ENCODE peak calls at places on chromosomes 16 and 17, in four cellular contexts. W, L, Q and S are unnamed samples. For H3K4me1, the result is how much of the 10 kb centered on the place peaks cover.

GRCh38 chr17:50947844-50948514 is 81.8 kb upstream of the TOB1 start:
- DNase-seq in W (peak), L (peak), Q (no peak), S (no peak)

GRCh38 chr17:17356149-17356930 is 53.2 kb downstream of the NT5M start:
- DNase-seq in W (peak), L (peak), Q (peak), S (peak)

GRCh38 chr17:63568563-63568962 is 18.3 kb downstream of the DCAF7 start:
- DNase-seq in L (no peak), W (no peak), Q (no peak), S (peak)

GRCh38 chr16:67271446-67271845 is 7.9 kb upstream of the PLEKHG4 start:
- DNase-seq in W (peak), Q (no peak), L (no peak), S (no peak)

GRCh38 chr17:69220098-69220497 is 8.5 kb downstream of the ABCA10 start:
- DNase-seq in Q (no peak), L (no peak), W (no peak), S (no peak)

GRCh38 chr17:60392845-60393702 is 1.1 kb upstream of the USP32 start:
- DNase-seq in L (peak), Q (peak), W (peak), S (peak)

GRCh38 chr16:8961811-8962390 is 1.8 kb downstream of the USP7 start:
- DNase-seq in L (no peak), W (peak), Q (no peak), S (peak)

GRCh38 chr17:74454197-74455024 is 12.0 kb upstream of the CD300A start:
- DNase-seq in Q (peak), L (no peak), W (peak), S (peak)

GRCh38 chr17:70320642-70321345 is 151.5 kb downstream of the KCNJ2 start:
- DNase-seq in L (peak), W (no peak), Q (peak), S (no peak)

GRCh38 chr17:82611140-82612058 is 36.8 kb downstream of the WDR45B start:
- DNase-seq in L (no peak), W (no peak), Q (peak), S (peak)

GRCh38 chr16:70646260-70647241 is at the start of gene IL34:
- DNase-seq in L (no peak), W (peak), Q (no peak), S (no peak)

GRCh38 chr17:45229681-45230409 is 8.2 kb downstream of the FMNL1 start:
- DNase-seq in W (peak), L (no peak), Q (no peak), S (peak)

GRCh38 chr17:45230410-45230786 is 8.7 kb downstream of the FMNL1 start:
- DNase-seq in W (peak), Q (no peak), L (no peak), S (no peak)

GRCh38 chr17:45232514-45233422 is 11.1 kb downstream of the FMNL1 start:
- DNase-seq in Q (no peak), L (no peak), W (peak), S (no peak)

GRCh38 chr17:45231481-45232116 is 9.9 kb downstream of the FMNL1 start:
- DNase-seq in Q (no peak), L (no peak), W (peak), S (peak)

GRCh38 chr17:45230787-45231480 is 9.2 kb downstream of the FMNL1 start:
- DNase-seq in Q (peak), W (peak), L (no peak), S (peak)
- H3K4me1 ChIP-seq in Q (under half), W (under half), L (under half), S (under half)

DNA sequence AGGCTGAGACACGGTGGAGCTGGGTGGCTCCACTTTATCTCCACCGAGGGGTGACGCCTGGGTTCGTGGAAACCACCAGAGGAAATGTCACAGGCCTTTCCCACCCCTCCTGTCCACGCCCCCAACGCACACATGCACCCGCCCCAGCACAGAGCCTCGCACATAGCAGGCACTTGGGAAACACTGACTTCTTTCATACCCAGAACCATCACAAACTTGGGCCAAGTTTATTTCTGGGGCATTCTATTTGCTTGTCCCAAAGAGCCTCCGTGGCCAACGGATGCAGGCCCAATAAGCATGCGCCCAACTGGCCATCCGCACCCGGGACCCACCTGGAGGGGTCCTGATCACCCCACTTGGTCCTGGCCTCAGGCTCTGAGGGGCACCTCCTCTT is 3.3 kb downstream of the BCAR1 start:
- DNase-seq in L (no peak), Q (no peak), W (peak), S (no peak)
- H3K4me1 ChIP-seq in L (under half), Q (half or more), W (half or more), S (under half)

DNA sequence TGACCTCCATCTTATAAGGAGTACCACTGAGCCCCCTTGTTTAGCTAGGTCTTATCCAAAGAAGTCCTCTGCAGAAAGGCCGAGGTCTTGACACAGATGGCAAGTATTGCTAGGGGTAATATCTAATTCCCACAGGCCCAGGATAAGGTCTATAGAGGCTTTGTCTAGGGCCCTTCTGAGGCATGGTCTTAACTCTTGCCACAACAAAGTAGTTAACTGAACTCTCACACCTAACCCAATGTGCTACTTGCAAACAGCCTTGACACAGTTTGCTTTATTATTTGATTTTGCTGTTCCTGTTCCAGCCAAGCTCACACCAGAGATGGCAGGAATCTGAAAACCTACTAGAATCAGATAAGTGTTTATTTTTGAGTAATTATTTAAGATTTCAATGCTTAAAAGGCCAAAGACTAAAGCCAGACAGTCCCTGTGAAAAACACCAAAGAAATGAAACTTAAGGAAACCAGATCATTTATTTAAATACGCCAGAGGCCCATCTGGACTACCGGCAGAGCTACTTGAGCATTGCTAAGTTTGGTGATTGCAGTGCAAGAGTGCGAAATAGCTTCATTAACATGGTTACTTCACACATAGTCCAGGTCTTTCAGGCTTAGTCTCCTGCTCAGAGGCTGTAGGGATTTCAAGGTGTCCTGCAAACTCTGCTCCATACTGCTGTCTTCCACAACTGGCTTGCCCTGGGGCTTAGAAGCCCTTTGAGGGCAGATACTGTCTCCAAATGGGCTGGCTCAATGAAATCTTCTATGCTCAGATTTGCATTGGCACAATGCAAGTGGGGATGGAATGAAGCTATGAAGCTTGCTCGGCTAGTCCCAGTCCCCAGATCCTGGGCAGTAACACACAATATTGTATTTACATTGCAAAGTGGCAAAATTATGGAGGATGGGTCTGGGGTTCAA is 28.5 kb upstream of the SUPT4H1 start:
- DNase-seq in Q (no peak), L (no peak), W (no peak), S (no peak)
- H3K4me1 ChIP-seq in Q (under half), L (under half), W (under half), S (under half)

GRCh38 chr17:4518901-4519300 is 20.2 kb downstream of the SPNS2 start:
- DNase-seq in Q (no peak), W (no peak), L (no peak), S (no peak)

GRCh38 chr17:4514779-4515178 is 16.1 kb downstream of the SPNS2 start:
- DNase-seq in Q (no peak), W (no peak), L (no peak), S (no peak)

GRCh38 chr17:4514206-4514605 is 15.5 kb downstream of the SPNS2 start:
- DNase-seq in L (peak), Q (no peak), W (no peak), S (peak)

GRCh38 chr17:4515501-4515900 is 16.8 kb downstream of the SPNS2 start:
- DNase-seq in W (no peak), L (no peak), Q (no peak), S (no peak)

GRCh38 chr17:4516740-4517139 is 18.1 kb downstream of the SPNS2 start:
- DNase-seq in W (no peak), Q (peak), L (no peak), S (no peak)
- H3K4me1 ChIP-seq in W (under half), Q (under half), L (under half), S (under half)

DNA sequence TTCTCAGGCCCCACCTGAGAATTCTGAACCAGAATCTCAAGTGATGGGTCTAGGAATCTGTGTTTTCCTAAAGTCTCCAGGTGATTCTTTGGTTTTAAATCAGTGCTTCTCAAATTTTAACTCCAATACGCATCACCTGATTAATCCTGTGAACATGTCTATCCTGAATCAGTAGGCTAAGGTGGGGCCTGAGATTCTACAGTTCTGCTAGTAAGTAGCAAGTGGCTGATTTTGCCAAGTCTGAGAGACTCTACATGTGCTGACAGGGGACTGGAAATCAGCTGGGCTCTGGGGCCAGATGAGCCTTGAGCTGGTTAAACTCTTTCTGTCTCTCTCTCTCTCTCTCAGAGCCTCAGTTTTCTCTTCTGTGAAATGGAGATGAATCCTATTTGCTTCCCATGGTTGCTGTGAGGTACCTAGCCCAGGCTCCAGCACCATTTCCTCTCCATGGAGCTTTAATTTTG is 9.0 kb downstream of the CCR7 start:
- DNase-seq in Q (no peak), W (no peak), L (no peak), S (peak)
- H3K4me1 ChIP-seq in Q (half or more), W (half or more), L (under half), S (under half)